ENCODE peak calls at places on chromosomes 5 and 9, in nine cellular contexts. One of them, this sample, is unnamed.
A peak's percentile ranks its signal among the peaks of the same experiment; 100 is the strongest.

GRCh38 chr5:133714161-133714915 is 102.0 kb upstream of the FSTL4 start:
- DNase-seq in activated CD8-positive, alpha-beta memory T cell treated with anti-CD3 and anti-CD28 coated beads for 1 hour: no peak
- DNase-seq in H54: no peak
- DNase-seq in heart right ventricle: no peak
- DNase-seq in HTR-8/SVneo: no peak
- DNase-seq in midbrain: no peak
- DNase-seq in AG08395: no peak
- DNase-seq in brain microvascular endothelial cell: no peak
- DNase-seq in spleen: peak; percentile 21
- DNase-seq in this sample: peak; percentile 6

GRCh38 chr5:31196309-31196708 is 2.8 kb downstream of the CDH6 start:
- DNase-seq in activated CD8-positive, alpha-beta memory T cell treated with anti-CD3 and anti-CD28 coated beads for 1 hour: no peak
- DNase-seq in H54: no peak
- DNase-seq in heart right ventricle: no peak
- DNase-seq in HTR-8/SVneo: peak; percentile 67
- DNase-seq in midbrain: no peak
- DNase-seq in AG08395: no peak
- DNase-seq in brain microvascular endothelial cell: peak; percentile 64
- DNase-seq in spleen: no peak
- DNase-seq in this sample: peak; percentile 20

GRCh38 chr9:81132796-81133195 is 556.6 kb downstream of the TLE1 start:
- DNase-seq in activated CD8-positive, alpha-beta memory T cell treated with anti-CD3 and anti-CD28 coated beads for 1 hour: no peak
- DNase-seq in H54: no peak
- DNase-seq in heart right ventricle: no peak
- DNase-seq in HTR-8/SVneo: no peak
- DNase-seq in midbrain: no peak
- DNase-seq in AG08395: no peak
- DNase-seq in brain microvascular endothelial cell: peak; percentile 49
- DNase-seq in spleen: no peak
- DNase-seq in this sample: no peak

GRCh38 chr5:13653709-13654108 is 290.8 kb downstream of the DNAH5 start:
- DNase-seq in activated CD8-positive, alpha-beta memory T cell treated with anti-CD3 and anti-CD28 coated beads for 1 hour: no peak
- DNase-seq in H54: no peak
- DNase-seq in heart right ventricle: no peak
- DNase-seq in HTR-8/SVneo: no peak
- DNase-seq in midbrain: no peak
- DNase-seq in AG08395: no peak
- DNase-seq in brain microvascular endothelial cell: no peak
- DNase-seq in spleen: no peak
- DNase-seq in this sample: no peak

GRCh38 chr9:120768870-120769269 is 24.3 kb downstream of the FBXW2 start:
- DNase-seq in activated CD8-positive, alpha-beta memory T cell treated with anti-CD3 and anti-CD28 coated beads for 1 hour: no peak
- DNase-seq in H54: no peak
- DNase-seq in heart right ventricle: no peak
- DNase-seq in HTR-8/SVneo: no peak
- DNase-seq in midbrain: no peak
- DNase-seq in AG08395: no peak
- DNase-seq in brain microvascular endothelial cell: no peak
- DNase-seq in spleen: no peak
- DNase-seq in this sample: no peak

GRCh38 chr5:142548739-142549275 is 137.1 kb downstream of the FGF1 start:
- DNase-seq in activated CD8-positive, alpha-beta memory T cell treated with anti-CD3 and anti-CD28 coated beads for 1 hour: no peak
- DNase-seq in H54: peak; percentile 63
- DNase-seq in heart right ventricle: peak; percentile 23
- DNase-seq in HTR-8/SVneo: peak; percentile 85
- DNase-seq in midbrain: peak; percentile 82
- DNase-seq in AG08395: peak; percentile 86
- DNase-seq in brain microvascular endothelial cell: peak; percentile 97
- DNase-seq in spleen: no peak
- DNase-seq in this sample: peak; percentile 96

GRCh38 chr5:150042459-150042858 is 41.9 kb downstream of the HMGXB3 start:
- DNase-seq in activated CD8-positive, alpha-beta memory T cell treated with anti-CD3 and anti-CD28 coated beads for 1 hour: no peak
- DNase-seq in H54: no peak
- DNase-seq in heart right ventricle: no peak
- DNase-seq in HTR-8/SVneo: no peak
- DNase-seq in midbrain: no peak
- DNase-seq in AG08395: no peak
- DNase-seq in brain microvascular endothelial cell: no peak
- DNase-seq in spleen: no peak
- DNase-seq in this sample: no peak

GRCh38 chr5:96677496-96677895 is 15.3 kb downstream of the CAST start:
- DNase-seq in activated CD8-positive, alpha-beta memory T cell treated with anti-CD3 and anti-CD28 coated beads for 1 hour: no peak
- DNase-seq in H54: no peak
- DNase-seq in heart right ventricle: no peak
- DNase-seq in HTR-8/SVneo: no peak
- DNase-seq in midbrain: no peak
- DNase-seq in AG08395: no peak
- DNase-seq in brain microvascular endothelial cell: no peak
- DNase-seq in spleen: no peak
- DNase-seq in this sample: no peak